ENCODE peak calls at places on chromosomes 11 and 22, in nine cellular contexts. J, H, L, G, X, I, Q, E and D are unnamed samples.

GRCh38 chr11:95919514-95919913 is 4.4 kb downstream of the MTMR2 start:
- DNase-seq in Q (no peak), L (no peak), I (no peak), H (no peak), G (no peak), E (no peak), X (no peak), J (no peak), D (no peak)

GRCh38 chr11:16840951-16841350 is 102.5 kb downstream of the C11orf58 start:
- DNase-seq in E (no peak), G (no peak), H (no peak), L (no peak), X (no peak), I (no peak), Q (no peak), J (no peak), D (no peak)

GRCh38 chr11:27673979-27674663 is 26.1 kb downstream of the BDNF start:
- DNase-seq in H (no peak), Q (no peak), L (no peak), I (no peak), X (no peak), E (no peak), G (no peak), J (no peak), D (no peak)

GRCh38 chr22:38290347-38290746 is 17.5 kb upstream of the TMEM184B start:
- DNase-seq in H (no peak), E (no peak), L (no peak), G (no peak), I (no peak), J (no peak), X (no peak), Q (no peak), D (no peak)

GRCh38 chr11:121696177-121696863 is 243.6 kb upstream of the SORL1-AS1 start:
- DNase-seq in H (peak; percentile 41), Q (no peak), G (no peak), L (no peak), I (peak; percentile 64), J (no peak), E (peak; percentile 60), X (no peak), D (no peak)

GRCh38 chr11:134854391-134854991 is 442.4 kb upstream of the B3GAT1 start:
- DNase-seq in J (no peak), H (no peak), I (no peak), G (no peak), L (no peak), E (no peak), X (no peak), Q (no peak), D (no peak)

GRCh38 chr22:47586038-47586437 is 823.6 kb downstream of the TBC1D22A start:
- DNase-seq in H (no peak), X (no peak), I (peak; percentile 11), E (no peak), Q (no peak), G (no peak), J (no peak), L (peak; percentile 22), D (no peak)

GRCh38 chr11:76132268-76132667 is 74.0 kb downstream of the WNT11 start:
- DNase-seq in H (peak; percentile 36), E (peak; percentile 34), J (no peak), Q (no peak), X (no peak), I (no peak), G (no peak), L (no peak), D (peak; percentile 52)

GRCh38 chr11:10275714-10276113 is 18.3 kb downstream of the SBF2 start:
- DNase-seq in G (no peak), L (no peak), E (no peak), I (no peak), J (no peak), Q (no peak), X (no peak), H (no peak), D (no peak)

GRCh38 chr11:61869636-61870428 is 21.5 kb downstream of the FADS3 start:
- DNase-seq in X (no peak), L (no peak), J (no peak), G (no peak), H (no peak), E (no peak), I (no peak), Q (no peak), D (no peak)

GRCh38 chr11:61871158-61871597 is 20.2 kb downstream of the FADS3 start:
- DNase-seq in I (peak; percentile 88), X (peak; percentile 62), Q (peak; percentile 74), E (peak; percentile 72), J (peak; percentile 67), H (peak; percentile 91), G (peak; percentile 91), L (peak; percentile 43), D (peak; percentile 82)

GRCh38 chr11:61866958-61867343 is 24.4 kb downstream of the FADS3 start:
- DNase-seq in Q (no peak), L (no peak), X (no peak), E (no peak), G (no peak), J (no peak), I (no peak), H (no peak), D (no peak)

GRCh38 chr11:61870429-61871039 is 20.8 kb downstream of the FADS3 start:
- DNase-seq in I (no peak), H (no peak), J (no peak), X (no peak), Q (no peak), E (no peak), G (no peak), L (no peak), D (no peak)

GRCh38 chr11:61868601-61869476 is 22.5 kb downstream of the FADS3 start:
- DNase-seq in G (no peak), I (no peak), J (no peak), E (no peak), H (no peak), L (no peak), Q (no peak), X (no peak), D (no peak)
- H3K27ac ChIP-seq in G (no peak overlapping the region), I (no peak overlapping the region), J (no peak overlapping the region), E (no peak overlapping the region), H (no peak overlapping the region), L (no peak overlapping the region), Q (no peak overlapping the region), X (no peak overlapping the region), D (peak overlapping the region; percentile 60)

GRCh38 chr11:47413908-47414684 is 5.7 kb downstream of the SLC39A13 start:
- DNase-seq in Q (peak; percentile 76), I (peak; percentile 81), E (no peak), X (peak; percentile 46), J (peak; percentile 89), H (peak; percentile 72), G (no peak), L (no peak), D (no peak)

GRCh38 chr11:47410404-47411264 is 2.2 kb downstream of the SLC39A13 start:
- DNase-seq in Q (no peak), L (no peak), G (no peak), J (no peak), H (no peak), I (no peak), X (no peak), E (no peak), D (no peak)

GRCh38 chr11:47413351-47413750 is 5.0 kb downstream of the SLC39A13 start:
- DNase-seq in J (no peak), Q (no peak), E (no peak), I (no peak), H (no peak), G (no peak), L (no peak), X (peak; percentile 15), D (no peak)

GRCh38 chr11:47414685-47415070 is 6.3 kb downstream of the SLC39A13 start:
- DNase-seq in Q (no peak), H (no peak), E (no peak), J (no peak), G (no peak), X (no peak), L (no peak), I (peak; percentile 65), D (no peak)

DNA sequence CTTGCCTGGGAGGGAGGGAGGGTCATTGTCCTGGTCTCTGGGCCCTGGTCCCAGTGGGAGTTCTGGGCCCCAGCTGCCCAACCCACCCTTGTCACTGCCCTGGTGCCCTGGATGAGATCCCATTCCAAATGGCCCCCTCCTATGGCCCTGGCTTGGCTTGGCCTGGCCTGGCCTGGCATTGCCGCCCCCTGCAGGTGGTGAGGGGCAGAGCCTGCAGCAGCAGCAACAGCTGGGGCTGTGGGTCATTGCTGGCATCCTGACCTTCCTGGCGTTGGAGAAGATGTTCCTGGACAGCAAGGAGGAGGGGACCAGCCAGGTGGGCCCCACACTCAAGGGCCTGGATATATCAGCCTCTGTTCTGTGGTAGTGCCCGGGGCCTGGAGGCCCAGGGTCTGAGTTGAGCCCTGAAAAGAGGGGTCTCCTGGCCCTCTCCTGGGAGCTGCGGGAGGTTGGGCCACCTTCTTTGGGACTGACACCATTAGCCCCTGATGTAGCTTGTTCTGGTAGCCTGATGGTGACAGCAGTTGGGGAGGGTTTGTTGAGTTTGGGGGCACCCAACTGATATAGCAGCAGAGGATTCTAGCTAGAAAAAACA is 3.9 kb downstream of the SLC39A13 start:
- DNase-seq in J (peak; percentile 26), G (peak; percentile 75), H (peak; percentile 59), Q (no peak), I (peak; percentile 74), E (peak; percentile 54), L (peak; percentile 21), X (peak; percentile 43), D (peak; percentile 74)
- TF ChIP-seq POLR2A in J (no peak), G (no peak), H (no peak), Q (no peak), I (no peak), E (no peak), L (no peak), X (no peak), D (no peak)

DNA sequence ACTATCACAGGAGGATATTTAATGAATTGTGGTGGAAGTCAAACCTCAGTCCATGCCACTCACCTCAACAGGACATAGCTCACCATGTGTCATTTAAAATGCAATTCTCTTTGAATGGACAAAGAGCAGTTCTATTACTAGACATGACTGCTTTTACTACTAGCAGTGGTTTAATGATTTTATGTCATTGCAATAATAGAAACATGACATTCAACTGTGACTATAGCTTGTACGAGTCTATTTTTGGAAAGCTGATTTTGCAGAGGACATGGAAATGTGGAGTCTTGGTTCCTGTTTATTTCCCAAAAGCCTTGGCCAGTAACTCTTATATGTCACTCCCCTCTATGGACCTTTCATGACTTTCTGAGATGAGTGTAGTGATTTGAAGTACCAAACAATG is 233.6 kb downstream of the LRRC4C start:
- DNase-seq in Q (no peak), H (no peak), J (no peak), G (no peak), L (no peak), I (no peak), E (no peak), X (no peak), D (no peak)
- H3K27ac ChIP-seq in Q (no peak overlapping the region), H (no peak overlapping the region), J (no peak overlapping the region), G (no peak overlapping the region), L (no peak overlapping the region), I (no peak overlapping the region), E (no peak overlapping the region), X (no peak overlapping the region), D (no peak overlapping the region)

DNA sequence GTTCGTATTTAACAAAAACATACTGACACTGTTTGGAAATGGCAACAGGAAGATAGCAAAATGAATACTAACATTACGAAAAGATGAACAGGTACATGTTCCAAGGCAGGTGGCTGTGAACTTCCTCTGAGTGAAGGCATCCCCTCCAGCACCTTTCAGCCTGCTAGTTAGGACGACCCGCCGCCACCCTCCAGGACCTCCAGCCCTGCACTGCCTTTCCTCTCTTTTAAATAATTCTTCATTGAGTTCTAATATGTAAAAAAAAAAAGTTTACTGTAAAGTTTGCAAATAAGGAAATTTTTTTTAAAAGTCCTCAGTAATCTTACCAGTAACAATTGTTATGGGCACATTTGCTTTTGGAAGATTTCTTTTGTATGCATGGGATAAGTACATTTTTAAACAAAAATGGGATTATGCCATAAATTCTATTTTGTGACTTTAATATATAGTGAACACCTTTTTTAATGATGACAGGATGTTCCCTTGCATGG is 6.0 kb downstream of the NEAT1 start:
- DNase-seq in G (no peak), X (no peak), I (peak; percentile 75), L (no peak), E (peak; percentile 73), J (no peak), Q (peak; percentile 19), H (no peak), D (peak; percentile 60)
- TF ChIP-seq POLR2A in G (peak; percentile 25), X (peak; percentile 38), I (peak; percentile 7), L (no peak), E (no peak), J (peak; percentile 17), Q (no peak), H (peak; percentile 2), D (no peak)